ENCODE peak calls at places on chromosomes 3 and 15, in nine cellular contexts. L is AG09319, O is kidney epithelial cell, R is AG09309, I is lower leg skin, T is breast epithelium, C is PC-3, N is GM06990, Y is fibroblast of mammary gland. G is an unnamed sample.

GRCh38 chr3:112640333-112640863 is 545 bp downstream of the CCDC80 start:
- DNase-seq in I (no peak), N (no peak), R (peak), L (no peak), O (no peak), Y (peak), C (peak), T (no peak), G (peak)

GRCh38 chr3:129560931-129561594 is 18.1 kb downstream of the H1-8 start:
- DNase-seq in L (peak), R (peak), T (peak), Y (peak), N (no peak), I (peak), O (no peak), C (no peak), G (peak)

GRCh38 chr3:36597422-36597821 is 166.9 kb downstream of the DCLK3 start:
- DNase-seq in N (no peak), I (no peak), O (peak), T (no peak), R (peak), L (no peak), C (peak), Y (peak), G (no peak)

GRCh38 chr3:5022966-5023776 is 43.9 kb downstream of the BHLHE40 start:
- DNase-seq in R (peak), T (peak), N (no peak), Y (peak), C (peak), I (no peak), O (peak), L (peak), G (peak)

GRCh38 chr3:155854147-155854940 is at the start of gene SLC33A1:
- DNase-seq in O (peak), N (peak), C (peak), R (peak), T (peak), L (peak), Y (peak), I (peak), G (peak)

GRCh38 chr15:95149036-95149435 is 917.7 kb downstream of the MCTP2 start:
- DNase-seq in I (no peak), R (no peak), T (no peak), Y (no peak), N (no peak), L (no peak), C (no peak), O (no peak), G (no peak)

GRCh38 chr3:136893848-136894443 is 31.9 kb downstream of the NCK1 start:
- DNase-seq in R (peak), N (no peak), I (no peak), Y (peak), T (no peak), O (peak), L (peak), C (peak), G (peak)

GRCh38 chr3:177545964-177546363 is 348.7 kb upstream of the TBL1XR1 start:
- DNase-seq in N (no peak), I (no peak), C (no peak), O (no peak), L (peak), T (no peak), Y (peak), R (no peak), G (no peak)

GRCh38 chr15:91973481-91973880 is 120.0 kb downstream of the SLCO3A1 start:
- DNase-seq in Y (no peak), O (no peak), L (no peak), I (no peak), R (no peak), N (no peak), C (no peak), T (no peak), G (no peak)

GRCh38 chr15:56490461-56490860 is 25.5 kb upstream of the MNS1 start:
- DNase-seq in N (no peak), O (no peak), L (no peak), C (no peak), R (no peak), T (no peak), Y (no peak), I (no peak), G (no peak)

GRCh38 chr3:193948459-193948858 is 187.5 kb upstream of the HES1 start:
- DNase-seq in T (no peak), L (no peak), Y (no peak), O (no peak), I (no peak), C (no peak), R (no peak), N (no peak), G (no peak)

GRCh38 chr3:108394563-108394962 is 98.2 kb downstream of the HHLA2 start:
- DNase-seq in R (no peak), L (no peak), C (no peak), N (no peak), Y (no peak), T (no peak), O (no peak), I (no peak), G (no peak)

GRCh38 chr3:186529204-186529999 is 14.8 kb downstream of the CRYGS start:
- DNase-seq in T (no peak), R (no peak), O (no peak), C (peak), N (no peak), L (no peak), I (no peak), Y (no peak), G (no peak)

GRCh38 chr3:114057011-114057347 is 442 bp downstream of the QTRT2 start:
- DNase-seq in O (no peak), C (no peak), T (no peak), Y (no peak), N (no peak), L (no peak), I (no peak), R (no peak), G (no peak)

GRCh38 chr15:80999623-81000036 is 1.1 kb upstream of the TLNRD1 start:
- DNase-seq in C (peak), Y (no peak), T (no peak), N (peak), I (peak), R (no peak), L (no peak), O (no peak), G (no peak)

GRCh38 chr3:156642750-156643728 is 31.4 kb upstream of the TIPARP start:
- DNase-seq in R (no peak), N (no peak), O (no peak), Y (no peak), I (no peak), T (no peak), L (no peak), C (no peak), G (no peak)

GRCh38 chr3:76765526-76765925 is 274.4 kb upstream of the ROBO2 start:
- DNase-seq in I (no peak), N (no peak), Y (no peak), C (no peak), L (no peak), O (peak), T (no peak), R (no peak), G (no peak)

GRCh38 chr15:60191015-60191414 is 186.9 kb downstream of the FOXB1 start:
- DNase-seq in Y (no peak), N (no peak), R (no peak), L (no peak), O (no peak), T (no peak), C (no peak), I (no peak), G (no peak)

GRCh38 chr3:187314176-187314575 is 22.6 kb upstream of the MASP1 start:
- DNase-seq in L (no peak), C (no peak), I (no peak), T (no peak), N (no peak), O (no peak), R (no peak), Y (peak), G (no peak)

GRCh38 chr15:41495736-41496599 is 2.3 kb downstream of the ITPKA start:
- DNase-seq in C (no peak), I (no peak), N (no peak), L (no peak), O (no peak), Y (no peak), R (no peak), T (no peak), G (no peak)

GRCh38 chr3:195249057-195249770 is 21.7 kb downstream of the XXYLT1 start:
- DNase-seq in L (no peak), O (no peak), C (no peak), N (no peak), R (no peak), Y (no peak), I (peak), T (no peak), G (no peak)

GRCh38 chr15:68994149-68994548 is 20.3 kb upstream of the NOX5 start:
- DNase-seq in Y (peak), T (no peak), I (peak), L (no peak), C (peak), R (peak), O (peak), N (no peak), G (peak)

GRCh38 chr15:87667643-87668042 is 588.9 kb downstream of the NTRK3 start:
- DNase-seq in Y (no peak), N (no peak), C (no peak), R (no peak), L (no peak), I (no peak), O (no peak), T (no peak), G (no peak)

GRCh38 chr3:107465064-107465631 is 57.6 kb upstream of the BBX start:
- DNase-seq in R (no peak), T (no peak), C (no peak), O (no peak), I (no peak), N (peak), L (no peak), Y (no peak), G (no peak)

GRCh38 chr3:165254812-165255211 is 58.6 kb upstream of the SLITRK3 start:
- DNase-seq in T (no peak), C (peak), I (no peak), R (no peak), L (no peak), Y (peak), N (no peak), O (peak), G (no peak)

GRCh38 chr3:77125934-77126333 is 86.0 kb downstream of the ROBO2 start:
- DNase-seq in I (no peak), C (no peak), L (no peak), O (no peak), T (no peak), N (no peak), R (no peak), Y (no peak), G (no peak)

GRCh38 chr15:95989392-95989791 is 341.1 kb upstream of the NR2F2 start:
- DNase-seq in Y (no peak), I (no peak), N (no peak), C (no peak), R (no peak), L (no peak), O (no peak), T (no peak), G (no peak)

GRCh38 chr15:49236869-49237268 is 66.8 kb downstream of the GALK2 start:
- DNase-seq in T (no peak), Y (no peak), N (no peak), L (no peak), O (no peak), R (no peak), I (no peak), C (no peak), G (no peak)

GRCh38 chr3:99817437-99818240 is at the start of gene CMSS1:
- DNase-seq in Y (peak), R (peak), C (peak), O (peak), I (peak), N (peak), T (peak), L (peak), G (peak)

GRCh38 chr15:48855501-48856440 is 22.2 kb upstream of the EID1 start:
- DNase-seq in I (no peak), N (no peak), R (peak), Y (peak), L (no peak), C (peak), T (no peak), O (no peak), G (peak)

GRCh38 chr3:10552631-10552943 is 47.2 kb upstream of the ATP2B2 start:
- DNase-seq in R (no peak), Y (no peak), T (no peak), I (peak), L (no peak), C (no peak), O (no peak), N (no peak), G (no peak)

GRCh38 chr3:28232659-28233058 is 8.8 kb upstream of the CMC1 start:
- DNase-seq in R (no peak), T (no peak), I (no peak), N (no peak), C (no peak), L (no peak), O (no peak), Y (no peak), G (no peak)

GRCh38 chr3:114022145-114022544 is 34.2 kb downstream of the CCDC191 start:
- DNase-seq in Y (no peak), C (no peak), R (no peak), L (no peak), T (no peak), O (no peak), I (no peak), N (no peak), G (no peak)

GRCh38 chr3:89113887-89114840 is 6.7 kb downstream of the EPHA3 start:
- DNase-seq in N (peak), I (peak), C (peak), Y (peak), O (peak), R (peak), L (no peak), T (no peak), G (peak)

GRCh38 chr15:53416219-53416940 is 343.1 kb downstream of the WDR72 start:
- DNase-seq in O (no peak), L (no peak), C (no peak), I (no peak), Y (no peak), T (no peak), R (no peak), N (no peak), G (no peak)

GRCh38 chr3:194587438-194587931 is 45.7 kb downstream of the TMEM44 start:
- DNase-seq in T (no peak), I (no peak), Y (peak), L (no peak), R (no peak), C (peak), N (no peak), O (no peak), G (no peak)

DNA sequence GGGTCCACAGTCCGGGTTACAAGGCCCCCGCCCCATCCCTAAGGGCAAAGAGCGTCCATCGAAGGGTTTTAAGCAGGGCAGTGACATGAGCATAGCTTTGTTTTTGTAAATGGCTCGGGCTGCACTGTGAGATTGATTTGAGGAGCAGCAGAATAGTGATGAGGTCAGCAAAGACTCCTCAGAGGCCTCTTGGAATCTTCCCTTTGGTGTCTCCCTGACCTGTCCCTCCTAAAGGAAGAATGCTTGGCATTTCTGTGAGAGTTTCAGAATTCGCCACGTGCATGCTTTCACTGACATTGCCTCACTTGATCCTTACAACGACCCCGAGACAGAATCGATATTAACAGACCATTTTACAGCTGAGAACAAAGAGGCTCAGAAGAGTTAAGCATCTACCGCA is 20.3 kb downstream of the LAMP3 start:
- DNase-seq in L (no peak), C (no peak), O (no peak), N (no peak), Y (no peak), T (no peak), I (peak), R (no peak), G (no peak)
- TF ChIP-seq CTCF in L (no peak), C (no peak), O (no peak), N (no peak), Y (no peak), T (no peak), I (no peak), R (no peak), G (no peak)

GRCh38 chr3:160758929-160759577 is 3.0 kb downstream of the PPM1L start:
- DNase-seq in N (no peak), L (no peak), O (no peak), T (no peak), C (no peak), I (no peak), R (no peak), Y (no peak), G (no peak)
- TF ChIP-seq CTCF in N (no peak), L (no peak), O (no peak), T (no peak), C (peak), I (no peak), R (no peak), Y (no peak), G (no peak)

DNA sequence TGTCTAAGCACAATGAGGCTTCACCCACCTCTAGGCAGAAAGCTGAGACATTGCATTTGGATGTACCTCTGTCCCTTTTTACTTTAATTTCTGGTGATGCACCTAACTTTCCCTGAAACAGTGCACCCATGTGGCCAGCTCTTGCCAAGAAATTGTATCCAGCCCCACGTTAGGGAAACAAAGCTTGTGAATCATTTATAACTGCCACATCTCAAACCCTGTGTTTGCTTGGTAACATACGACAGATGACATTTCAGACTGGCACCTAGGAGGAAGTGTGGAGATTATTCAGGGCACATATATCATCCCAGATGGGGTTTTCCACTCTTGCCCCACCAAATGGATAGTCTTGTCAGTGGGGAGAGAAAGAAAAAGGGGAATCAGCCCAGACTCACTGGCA is 2.1 kb downstream of the CYB561D2 start:
- DNase-seq in I (no peak), Y (peak), L (no peak), T (no peak), R (no peak), O (no peak), C (peak), N (no peak), G (no peak)
- TF ChIP-seq CTCF in I (no peak), Y (peak), L (no peak), T (no peak), R (peak), O (peak), C (peak), N (peak), G (peak)

GRCh38 chr3:69020857-69021256 is 7.4 kb upstream of the EOGT start:
- DNase-seq in C (no peak), T (no peak), N (no peak), L (no peak), I (no peak), R (no peak), O (no peak), Y (no peak), G (no peak)

GRCh38 chr3:69016901-69017300 is 3.4 kb upstream of the EOGT start:
- DNase-seq in L (no peak), O (no peak), C (no peak), N (no peak), R (no peak), T (no peak), Y (no peak), I (no peak), G (no peak)

GRCh38 chr3:69016102-69016501 is 2.6 kb upstream of the EOGT start:
- DNase-seq in I (no peak), O (no peak), T (no peak), R (no peak), N (no peak), Y (no peak), C (no peak), L (no peak), G (no peak)

GRCh38 chr3:69020424-69020823 is 6.9 kb upstream of the EOGT start:
- DNase-seq in I (no peak), C (peak), L (no peak), Y (no peak), T (no peak), O (no peak), R (no peak), N (no peak), G (no peak)
- TF ChIP-seq CTCF in I (no peak), C (peak), L (peak), Y (peak), T (no peak), O (no peak), R (peak), N (peak), G (no peak)

DNA sequence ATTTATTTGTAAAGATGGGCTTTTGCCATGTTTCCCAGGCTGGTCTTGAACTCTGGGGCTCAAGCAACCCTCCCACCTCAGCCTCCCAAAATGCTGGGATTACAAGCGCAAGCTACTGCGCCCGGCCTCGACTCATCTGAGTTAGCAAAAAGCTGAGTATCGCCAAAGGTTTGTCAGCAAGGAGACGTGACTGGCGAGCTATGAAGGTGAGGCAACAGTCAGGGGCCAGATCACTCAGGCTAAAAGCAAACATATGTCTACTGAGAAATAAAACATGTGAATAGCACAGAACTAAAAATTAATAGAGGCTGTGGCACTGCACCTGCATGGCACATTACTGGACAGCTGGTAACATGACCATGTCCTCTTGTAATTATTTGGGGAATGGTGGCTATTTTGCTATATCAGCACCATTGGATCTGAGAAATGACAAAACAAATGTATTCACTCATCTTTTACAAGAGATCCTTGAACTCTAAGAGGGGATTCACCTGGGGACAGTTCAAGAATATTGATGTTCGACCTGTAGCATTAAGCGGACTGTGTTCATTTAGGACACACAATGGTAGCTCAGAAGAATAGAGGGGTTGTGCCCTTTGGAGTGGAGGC is 10.0 kb upstream of the SLC25A26 start:
- DNase-seq in T (no peak), L (no peak), I (no peak), Y (no peak), N (no peak), C (no peak), O (no peak), R (no peak), G (no peak)
- TF ChIP-seq CTCF in T (no peak), L (no peak), I (no peak), Y (no peak), N (no peak), C (no peak), O (no peak), R (no peak), G (no peak)